ENCODE peak calls at places on chromosomes 7 and 10, in ten cellular contexts. B, A, V, Y, R, P, L, J, I and U are unnamed samples.

GRCh38 chr7:7505936-7506335 is 29.7 kb downstream of the COL28A1 start:
- DNase-seq in B (no peak), A (no peak), V (no peak), Y (no peak), R (no peak), P (no peak), L (no peak), J (no peak), I (no peak), U (no peak)

GRCh38 chr7:33792041-33792440 is 113.3 kb upstream of the BMPER start:
- DNase-seq in B (no peak), A (no peak), V (no peak), Y (no peak), R (no peak), P (no peak), L (no peak), J (no peak), I (no peak), U (no peak)

GRCh38 chr10:94403034-94403822 is 887 bp downstream of the TBC1D12 start:
- DNase-seq in B (peak; percentile 68), A (peak; percentile 79), V (peak; percentile 76), Y (peak; percentile 70), R (peak; percentile 73), P (peak; percentile 15), L (peak; percentile 56), J (peak; percentile 53), I (peak; percentile 61), U (peak; percentile 47)

GRCh38 chr10:339038-339391 is 203.8 kb downstream of the ZMYND11 start:
- DNase-seq in B (no peak), A (peak; percentile 48), V (no peak), Y (no peak), R (no peak), P (no peak), L (no peak), J (no peak), I (no peak), U (no peak)

GRCh38 chr10:85786401-85786899 is 580.1 kb downstream of the GRID1 start:
- DNase-seq in B (peak; percentile 42), A (no peak), V (peak; percentile 17), Y (no peak), R (no peak), P (no peak), L (peak; percentile 59), J (no peak), I (no peak), U (no peak)

GRCh38 chr7:133491846-133492652 is 239.2 kb downstream of the EXOC4 start:
- DNase-seq in B (no peak), A (peak; percentile 34), V (no peak), Y (no peak), R (peak; percentile 65), P (no peak), L (no peak), J (no peak), I (no peak), U (no peak)

GRCh38 chr10:89352039-89352597 is 24.3 kb downstream of the IFIT3 start:
- DNase-seq in B (no peak), A (peak; percentile 82), V (no peak), Y (peak; percentile 88), R (peak; percentile 85), P (no peak), L (no peak), J (no peak), I (no peak), U (peak; percentile 56)

GRCh38 chr10:132856869-132857524 is 71.0 kb upstream of the NKX6-2 start:
- DNase-seq in B (no peak), A (no peak), V (no peak), Y (peak; percentile 7), R (no peak), P (no peak), L (no peak), J (peak; percentile 3), I (no peak), U (no peak)

GRCh38 chr7:4939971-4940720 is 18.8 kb downstream of the MMD2 start:
- DNase-seq in B (no peak), A (no peak), V (no peak), Y (peak; percentile 17), R (no peak), P (no peak), L (no peak), J (no peak), I (no peak), U (no peak)

GRCh38 chr10:92690211-92691041 is 671 bp downstream of the HHEX start:
- DNase-seq in B (peak; percentile 42), A (no peak), V (no peak), Y (peak; percentile 72), R (no peak), P (no peak), L (peak; percentile 52), J (peak; percentile 52), I (peak; percentile 95), U (peak; percentile 58)

GRCh38 chr7:113408999-113409398 is 290.6 kb upstream of the SMIM30 start:
- DNase-seq in B (no peak), A (no peak), V (no peak), Y (no peak), R (no peak), P (no peak), L (no peak), J (no peak), I (no peak), U (no peak)

GRCh38 chr10:86553213-86553612 is 31.6 kb upstream of the WAPL start:
- DNase-seq in B (no peak), A (no peak), V (no peak), Y (no peak), R (no peak), P (no peak), L (no peak), J (no peak), I (no peak), U (no peak)

GRCh38 chr10:58206251-58206650 is 61.4 kb downstream of the IPMK start:
- DNase-seq in B (no peak), A (no peak), V (no peak), Y (no peak), R (no peak), P (no peak), L (no peak), J (no peak), I (no peak), U (no peak)

GRCh38 chr7:121288894-121289293 is 39.9 kb upstream of the WNT16 start:
- DNase-seq in B (no peak), A (peak; percentile 37), V (no peak), Y (no peak), R (peak; percentile 59), P (no peak), L (no peak), J (no peak), I (no peak), U (peak; percentile 13)

GRCh38 chr10:25651534-25651933 is 282.5 kb upstream of the MYO3A start:
- DNase-seq in B (no peak), A (no peak), V (no peak), Y (no peak), R (no peak), P (no peak), L (no peak), J (no peak), I (no peak), U (no peak)

GRCh38 chr10:91340613-91341362 is 69.4 kb upstream of the HECTD2 start:
- DNase-seq in B (no peak), A (peak; percentile 86), V (no peak), Y (peak; percentile 15), R (no peak), P (peak; percentile 54), L (no peak), J (no peak), I (no peak), U (peak; percentile 52)

GRCh38 chr10:81696609-81697388 is 178.2 kb upstream of the NRG3 start:
- DNase-seq in B (peak; percentile 45), A (no peak), V (no peak), Y (no peak), R (no peak), P (no peak), L (no peak), J (no peak), I (no peak), U (no peak)

GRCh38 chr10:11284291-11285085 is 266.8 kb downstream of the CELF2 start:
- DNase-seq in B (no peak), A (no peak), V (no peak), Y (no peak), R (no peak), P (no peak), L (no peak), J (no peak), I (no peak), U (no peak)

GRCh38 chr7:86947956-86948355 is 111.5 kb downstream of the ELAPOR2 start:
- DNase-seq in B (no peak), A (no peak), V (no peak), Y (no peak), R (no peak), P (no peak), L (no peak), J (no peak), I (no peak), U (no peak)

GRCh38 chr10:79129361-79129997 is 60.7 kb downstream of the ZMIZ1 start:
- DNase-seq in B (peak; percentile 79), A (no peak), V (no peak), Y (no peak), R (no peak), P (no peak), L (peak; percentile 49), J (no peak), I (peak; percentile 34), U (peak; percentile 67)